ENCODE peak calls at places on chromosomes 6 and 20, in nine cellular contexts. Z is substantia nigra; G is fibroblast of the conjunctiva; Q is mucosa of descending colon; R is kidney tubule cell; V is Calu3; O is stimulated activated CD4-positive, alpha-beta T cell treated with anti-CD3 and anti-CD28 coated beads, Interleukin-12 subunit alpha, Interleukin-12 subunit beta, amount 100 ng/mL, for 4 hours; Y is DMS 273 treated with DMSO at 0.1 percent for 48 hours; D is CD8-positive, alpha-beta memory T cell. M is an unnamed sample.

GRCh38 chr6:122726649-122727048 is 52.9 kb upstream of the FABP7 start:
- DNase-seq in Z (no peak), G (no peak), Q (no peak), R (peak), V (peak), O (no peak), Y (no peak), D (no peak), M (no peak)

GRCh38 chr6:36272234-36272633 is 2.4 kb downstream of the PNPLA1 start:
- DNase-seq in Z (no peak), G (no peak), Q (no peak), R (no peak), V (no peak), O (no peak), Y (no peak), D (no peak), M (no peak)

GRCh38 chr20:17445561-17445960 is 85.6 kb downstream of the BFSP1 start:
- DNase-seq in Z (no peak), G (no peak), Q (no peak), R (no peak), V (no peak), O (no peak), Y (no peak), D (no peak), M (no peak)

GRCh38 chr20:1060985-1061384 is 57.4 kb upstream of the PSMF1 start:
- DNase-seq in Z (no peak), G (no peak), Q (no peak), R (no peak), V (no peak), O (no peak), Y (no peak), D (no peak), M (no peak)

GRCh38 chr6:77324851-77325250 is 138.4 kb downstream of the HTR1B start:
- DNase-seq in Z (no peak), G (peak), Q (no peak), R (no peak), V (no peak), O (no peak), Y (no peak), D (no peak), M (no peak)

GRCh38 chr20:44616604-44616964 is 34.2 kb downstream of the PKIG start:
- DNase-seq in Z (no peak), G (no peak), Q (peak), R (no peak), V (no peak), O (no peak), Y (no peak), D (no peak), M (no peak)

GRCh38 chr20:3174442-3175263 is 1.3 kb upstream of the LZTS3 start:
- DNase-seq in Z (no peak), G (no peak), Q (no peak), R (peak), V (no peak), O (no peak), Y (no peak), D (no peak), M (no peak)

GRCh38 chr6:113461153-113461897 is 395.8 kb upstream of the MARCKS start:
- DNase-seq in Z (no peak), G (no peak), Q (no peak), R (no peak), V (no peak), O (no peak), Y (peak), D (no peak), M (no peak)

GRCh38 chr6:4714961-4715501 is 61.2 kb upstream of the CDYL start:
- DNase-seq in Z (no peak), G (no peak), Q (no peak), R (peak), V (no peak), O (no peak), Y (no peak), D (no peak), M (no peak)

GRCh38 chr20:46324960-46325703 is 16.8 kb upstream of the CDH22 start:
- DNase-seq in Z (no peak), G (no peak), Q (no peak), R (peak), V (peak), O (no peak), Y (peak), D (no peak), M (no peak)

GRCh38 chr20:18981956-18982539 is 168.5 kb downstream of the SCP2D1 start:
- DNase-seq in Z (no peak), G (no peak), Q (no peak), R (no peak), V (no peak), O (no peak), Y (no peak), D (no peak), M (no peak)

GRCh38 chr6:9628819-9629218 is 786.1 kb downstream of the TFAP2A start:
- DNase-seq in Z (no peak), G (no peak), Q (no peak), R (peak), V (no peak), O (no peak), Y (no peak), D (no peak), M (no peak)

GRCh38 chr6:74720923-74721322 is 484.9 kb downstream of the COL12A1 start:
- DNase-seq in Z (no peak), G (no peak), Q (no peak), R (no peak), V (no peak), O (no peak), Y (no peak), D (no peak), M (no peak)

GRCh38 chr6:41546475-41546865 is 289 bp downstream of the FOXP4 start:
- DNase-seq in Z (no peak), G (no peak), Q (no peak), R (no peak), V (peak), O (peak), Y (no peak), D (no peak), M (no peak)

M was measured in activated naive CD8-positive, alpha-beta T cell treated with anti-CD3 and anti-CD28 coated beads, Interleukin-2, amount 50 U/mL, for 24 hours.